ENCODE peak calls at places on chromosomes 3 and 15, in nine cellular contexts. Q is lung, G is endodermal cell, Z is pancreas, O is WERI-Rb-1, D is neural progenitor cell, U is left lung, N is A549, W is uterus. I is an unnamed sample.

GRCh38 chr3:30658328-30659052 is 52.1 kb downstream of the TGFBR2 start:
- DNase-seq in Q (no peak), G (no peak), Z (no peak), O (no peak), D (no peak), U (no peak), N (no peak), W (no peak), I (no peak)

GRCh38 chr15:74540135-74540760 is 772 bp upstream of the ARID3B start:
- DNase-seq in Q (no peak), G (peak; percentile 59), Z (no peak), O (no peak), D (peak; percentile 33), U (no peak), N (no peak), W (no peak), I (no peak)

GRCh38 chr3:44184319-44184953 is 57.2 kb upstream of the TOPAZ1 start:
- DNase-seq in Q (no peak), G (peak; percentile 52), Z (no peak), O (no peak), D (peak; percentile 45), U (no peak), N (no peak), W (no peak), I (no peak)

GRCh38 chr3:51353131-51353530 is 32.0 kb upstream of the MANF start:
- DNase-seq in Q (no peak), G (no peak), Z (no peak), O (peak; percentile 90), D (no peak), U (no peak), N (no peak), W (no peak), I (no peak)

GRCh38 chr3:11373235-11373634 is 101.0 kb downstream of the ATG7 start:
- DNase-seq in Q (no peak), G (no peak), Z (no peak), O (no peak), D (no peak), U (no peak), N (no peak), W (no peak), I (no peak)

GRCh38 chr3:157232146-157232545 is 72.2 kb upstream of the CCNL1 start:
- DNase-seq in Q (no peak), G (no peak), Z (no peak), O (no peak), D (no peak), U (no peak), N (no peak), W (no peak), I (no peak)

GRCh38 chr3:85781806-85782205 is 823.0 kb downstream of the CADM2 start:
- DNase-seq in Q (no peak), G (no peak), Z (no peak), O (no peak), D (no peak), U (no peak), N (no peak), W (no peak), I (no peak)

GRCh38 chr3:42730294-42730693 is 27.7 kb upstream of the HHATL start:
- DNase-seq in Q (no peak), G (no peak), Z (no peak), O (no peak), D (no peak), U (no peak), N (no peak), W (no peak), I (no peak)

GRCh38 chr15:47334805-47335204 is 382.5 kb upstream of the SEMA6D start:
- DNase-seq in Q (no peak), G (no peak), Z (no peak), O (no peak), D (no peak), U (no peak), N (no peak), W (no peak), I (no peak)

GRCh38 chr3:159867372-159867771 is 121.3 kb upstream of the IL12A start:
- DNase-seq in Q (no peak), G (no peak), Z (no peak), O (no peak), D (no peak), U (no peak), N (no peak), W (no peak), I (no peak)

GRCh38 chr3:13168391-13168790 is 95.2 kb upstream of the IQSEC1 start:
- DNase-seq in Q (no peak), G (no peak), Z (no peak), O (no peak), D (no peak), U (no peak), N (no peak), W (no peak), I (no peak)

GRCh38 chr3:63278171-63278999 is at the start of gene SYNPR:
- DNase-seq in Q (no peak), G (peak; percentile 88), Z (peak; percentile 41), O (peak; percentile 36), D (peak; percentile 61), U (peak; percentile 47), N (no peak), W (no peak), I (no peak)

GRCh38 chr3:118943597-118943996 is 91.0 kb downstream of the IGSF11 start:
- DNase-seq in Q (no peak), G (no peak), Z (no peak), O (no peak), D (no peak), U (no peak), N (no peak), W (no peak), I (no peak)

GRCh38 chr3:113148307-113148703 is 63.1 kb upstream of the BOC start:
- DNase-seq in Q (no peak), G (no peak), Z (no peak), O (no peak), D (no peak), U (no peak), N (no peak), W (peak; percentile 55), I (no peak)

GRCh38 chr15:70569139-70569717 is 194.1 kb downstream of the UACA start:
- DNase-seq in Q (no peak), G (peak; percentile 63), Z (no peak), O (peak; percentile 43), D (peak; percentile 72), U (no peak), N (peak; percentile 67), W (no peak), I (peak; percentile 43)

GRCh38 chr3:38816026-38816425 is at the start of gene SCN10A:
- DNase-seq in Q (no peak), G (no peak), Z (no peak), O (no peak), D (no peak), U (no peak), N (no peak), W (no peak), I (no peak)

GRCh38 chr15:74866090-74866489 is 7.1 kb downstream of the SCAMP2 start:
- DNase-seq in Q (no peak), G (no peak), Z (no peak), O (no peak), D (no peak), U (no peak), N (peak; percentile 72), W (no peak), I (no peak)

GRCh38 chr3:114624676-114625181 is 330.9 kb downstream of the TIGIT start:
- DNase-seq in Q (peak; percentile 84), G (peak; percentile 48), Z (peak; percentile 44), O (no peak), D (no peak), U (peak; percentile 86), N (peak; percentile 68), W (peak; percentile 94), I (peak; percentile 65)

GRCh38 chr15:42619641-42620371 is 44.4 kb downstream of the STARD9 start:
- DNase-seq in Q (no peak), G (peak; percentile 89), Z (no peak), O (no peak), D (peak; percentile 79), U (no peak), N (no peak), W (no peak), I (no peak)

GRCh38 chr15:58332676-58333400 is 99.0 kb upstream of the LIPC start:
- DNase-seq in Q (no peak), G (no peak), Z (no peak), O (no peak), D (no peak), U (no peak), N (peak; percentile 43), W (no peak), I (no peak)

GRCh38 chr15:42491540-42492225 is 742 bp upstream of the ZNF106 start:
- DNase-seq in Q (peak; percentile 46), G (no peak), Z (no peak), O (no peak), D (no peak), U (no peak), N (peak; percentile 25), W (no peak), I (no peak)

DNA sequence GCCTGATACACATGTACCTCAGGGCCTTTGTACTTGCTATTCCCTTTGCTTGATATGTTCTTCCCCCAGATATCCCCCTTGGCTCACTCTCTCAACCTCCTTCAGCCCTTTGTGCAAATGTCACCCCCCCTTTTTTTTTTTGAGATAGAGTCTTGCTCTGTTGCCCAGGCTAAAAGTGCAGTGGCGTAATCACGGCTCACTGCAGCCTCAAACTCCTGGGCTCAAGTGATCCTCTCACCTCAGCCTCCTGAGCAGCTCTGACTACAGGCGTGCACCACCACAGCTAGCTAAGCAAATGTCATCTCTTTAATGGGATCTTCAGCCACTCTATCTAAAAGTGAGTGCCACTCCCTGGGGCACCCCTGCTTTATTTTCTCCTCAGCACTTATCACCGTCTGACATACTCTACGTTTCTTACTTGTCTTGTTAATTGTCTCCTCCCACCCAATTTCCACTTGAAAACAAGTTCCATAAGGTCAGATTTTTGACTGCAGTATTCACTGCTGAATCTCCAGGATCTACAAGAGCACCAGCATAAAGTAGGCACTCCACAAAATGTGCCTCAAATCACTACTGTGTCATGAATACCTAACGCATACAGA is 14.6 kb downstream of the IP6K2 start:
- DNase-seq in Q (no peak), G (no peak), Z (no peak), O (no peak), D (no peak), U (no peak), N (no peak), W (no peak), I (no peak)
- H3K27ac ChIP-seq in Q (no peak overlapping the region), G (no peak overlapping the region), Z (no peak overlapping the region), O (no peak overlapping the region), D (no peak overlapping the region), U (no peak overlapping the region), N (no peak overlapping the region), W (no peak overlapping the region), I (no peak overlapping the region)

GRCh38 chr3:61674595-61674994 is 113.2 kb downstream of the PTPRG start:
- DNase-seq in Q (no peak), G (no peak), Z (no peak), O (no peak), D (no peak), U (no peak), N (no peak), W (no peak), I (no peak)
- H3K27ac ChIP-seq in Q (no peak overlapping the region), G (no peak overlapping the region), Z (no peak overlapping the region), O (no peak overlapping the region), D (no peak overlapping the region), U (no peak overlapping the region), N (no peak overlapping the region), W (no peak overlapping the region), I (no peak overlapping the region)

GRCh38 chr3:47225310-47225906 is 57.2 kb downstream of the KIF9 start:
- DNase-seq in Q (no peak), G (no peak), Z (no peak), O (no peak), D (no peak), U (no peak), N (no peak), W (no peak), I (no peak)
- H3K27ac ChIP-seq in Q (no peak overlapping the region), G (no peak overlapping the region), Z (no peak overlapping the region), O (no peak overlapping the region), D (no peak overlapping the region), U (peak overlapping the region; percentile 58), N (no peak overlapping the region), W (no peak overlapping the region), I (no peak overlapping the region)

GRCh38 chr3:190807719-190808375 is 54.6 kb downstream of the GMNC start:
- DNase-seq in Q (peak; percentile 61), G (no peak), Z (peak; percentile 96), O (no peak), D (no peak), U (no peak), N (no peak), W (peak; percentile 16), I (peak; percentile 96)
- H3K27ac ChIP-seq in Q (peak overlapping the region; percentile 45), G (no peak overlapping the region), Z (no peak overlapping the region), O (no peak overlapping the region), D (no peak overlapping the region), U (no peak overlapping the region), N (no peak overlapping the region), W (no peak overlapping the region), I (no peak overlapping the region)